ENCODE peak calls at places on chromosomes 6 and 20, in six cellular contexts. Z is activated CD8-positive, alpha-beta T cell treated with anti-CD3 and anti-CD28 coated beads for 36 hours; W is Right ventricle myocardium superior; O is right cardiac atrium; C is left ventricle myocardium superior; Y is PC-3. V is an unnamed sample.

GRCh38 chr6:111992851-111993250 is 61.1 kb upstream of the CCN6 start:
- ATAC-seq in Z (peak; percentile 56), W (no peak), O (no peak), C (no peak), Y (peak; percentile 66), V (peak; percentile 73)

GRCh38 chr20:53394433-53394832 is 199.2 kb downstream of the ZNF217 start:
- ATAC-seq in Z (no peak), W (no peak), O (no peak), C (no peak), Y (no peak), V (no peak)

GRCh38 chr20:64236137-64237088 is 19.1 kb upstream of the PCMTD2 start:
- ATAC-seq in Z (no peak), W (no peak), O (no peak), C (no peak), Y (no peak), V (no peak)

GRCh38 chr20:22795897-22796296 is 211.5 kb upstream of the FOXA2 start:
- ATAC-seq in Z (no peak), W (peak; percentile 84), O (peak; percentile 83), C (peak; percentile 78), Y (no peak), V (no peak)

GRCh38 chr20:38645318-38645717 is 43.7 kb downstream of the ARHGAP40 start:
- ATAC-seq in Z (peak; percentile 32), W (no peak), O (no peak), C (no peak), Y (no peak), V (no peak)

GRCh38 chr6:53925891-53926290 is 131.1 kb downstream of the LRRC1 start:
- ATAC-seq in Z (no peak), W (peak; percentile 60), O (no peak), C (peak; percentile 69), Y (no peak), V (no peak)

GRCh38 chr6:89790403-89790802 is 29.2 kb downstream of the MDN1 start:
- ATAC-seq in Z (no peak), W (no peak), O (no peak), C (no peak), Y (no peak), V (no peak)

GRCh38 chr20:3716195-3716834 is 3.9 kb upstream of the SIGLEC1 start:
- ATAC-seq in Z (peak; percentile 89), W (peak; percentile 67), O (peak; percentile 69), C (peak; percentile 67), Y (peak; percentile 93), V (no peak)

GRCh38 chr6:33407132-33407718 is 3.6 kb upstream of the PHF1 start:
- ATAC-seq in Z (no peak), W (no peak), O (no peak), C (no peak), Y (no peak), V (no peak)

GRCh38 chr20:13288357-13288756 is 67.3 kb downstream of the ISM1 start:
- ATAC-seq in Z (no peak), W (no peak), O (no peak), C (no peak), Y (no peak), V (no peak)

GRCh38 chr6:135181333-135182119 is 418 bp downstream of the MYB start:
- ATAC-seq in Z (no peak), W (no peak), O (no peak), C (peak; percentile 13), Y (peak; percentile 3), V (no peak)

GRCh38 chr6:49606696-49607390 is 29.8 kb downstream of the RHAG start:
- ATAC-seq in Z (peak; percentile 61), W (peak; percentile 62), O (no peak), C (peak; percentile 39), Y (peak; percentile 87), V (no peak)

V was measured in activated CD4-positive, CD25-positive, alpha-beta regulatory T cell treated with anti-CD3 and anti-CD28 coated beads, Interleukin-2, amount 50 U/mL, for 24 hours.